ENCODE peak calls at places on chromosomes 11 and 22, in ten cellular contexts. Y is COR-L47, S is BJ, K is hepatocyte, Z is cardiac septum, D is NCI-H1436 treated with DMSO at 0.1 percent for 48 hours, G is A549, A is NCI-H187, L is cardiac muscle cell, W is foreskin fibroblast. F is an unnamed sample.

GRCh38 chr11:113184498-113184897 is 129.9 kb upstream of the TTC12 start:
- DNase-seq in Y (no peak), S (peak; percentile 67), K (peak; percentile 76), Z (no peak), D (no peak), G (peak; percentile 46), A (no peak), L (no peak), W (peak; percentile 95), F (no peak)

GRCh38 chr22:32352681-32353080 is 5.0 kb upstream of the RFPL3 start:
- DNase-seq in Y (no peak), S (no peak), K (no peak), Z (no peak), D (no peak), G (peak; percentile 4), A (no peak), L (no peak), W (no peak), F (no peak)

GRCh38 chr11:8426076-8426475 is 162.4 kb upstream of the LMO1 start:
- DNase-seq in Y (no peak), S (no peak), K (no peak), Z (no peak), D (no peak), G (no peak), A (no peak), L (no peak), W (no peak), F (no peak)

GRCh38 chr11:48036466-48036865 is 56.1 kb downstream of the PTPRJ start:
- DNase-seq in Y (no peak), S (no peak), K (no peak), Z (no peak), D (no peak), G (no peak), A (no peak), L (no peak), W (peak; percentile 57), F (no peak)

GRCh38 chr22:17912942-17913704 is 111.2 kb downstream of the MICAL3 start:
- DNase-seq in Y (no peak), S (no peak), K (no peak), Z (no peak), D (no peak), G (no peak), A (peak; percentile 23), L (peak; percentile 53), W (peak; percentile 31), F (no peak)

GRCh38 chr11:58058276-58059010 is 27.7 kb downstream of the OR6Q1 start:
- DNase-seq in Y (peak; percentile 35), S (no peak), K (no peak), Z (no peak), D (peak; percentile 3), G (no peak), A (peak; percentile 2), L (no peak), W (no peak), F (no peak)

GRCh38 chr11:123357990-123358827 is 71.9 kb upstream of the GRAMD1B start:
- DNase-seq in Y (peak; percentile 12), S (no peak), K (peak; percentile 20), Z (no peak), D (no peak), G (peak; percentile 10), A (no peak), L (peak; percentile 60), W (peak; percentile 36), F (no peak)

GRCh38 chr11:62402226-62402625 is 16.6 kb upstream of the SCGB1A1 start:
- DNase-seq in Y (no peak), S (no peak), K (no peak), Z (no peak), D (no peak), G (no peak), A (no peak), L (no peak), W (peak; percentile 35), F (no peak)

GRCh38 chr11:13776134-13776815 is 107.8 kb downstream of the FAR1 start:
- DNase-seq in Y (peak; percentile 52), S (no peak), K (no peak), Z (no peak), D (no peak), G (peak; percentile 3), A (peak; percentile 39), L (no peak), W (peak; percentile 27), F (no peak)

GRCh38 chr11:1308745-1309497 is 511 bp downstream of the TOLLIP start:
- DNase-seq in Y (no peak), S (no peak), K (no peak), Z (no peak), D (no peak), G (no peak), A (no peak), L (no peak), W (peak; percentile 60), F (no peak)

GRCh38 chr11:6268811-6269210 is 9.2 kb downstream of the CCKBR start:
- DNase-seq in Y (no peak), S (no peak), K (no peak), Z (no peak), D (no peak), G (no peak), A (no peak), L (no peak), W (no peak), F (no peak)

GRCh38 chr11:58286249-58286648 is 18.2 kb upstream of the OR10W1 start:
- DNase-seq in Y (peak; percentile 8), S (no peak), K (peak; percentile 62), Z (no peak), D (no peak), G (peak; percentile 47), A (no peak), L (peak; percentile 49), W (peak; percentile 20), F (peak; percentile 5)

GRCh38 chr11:69801513-69802335 is 17.5 kb downstream of the FGF3 start:
- DNase-seq in Y (peak; percentile 19), S (no peak), K (peak; percentile 48), Z (no peak), D (no peak), G (peak; percentile 32), A (no peak), L (peak; percentile 54), W (no peak), F (peak; percentile 79)

GRCh38 chr11:58059011-58059358 is 28.2 kb downstream of the OR6Q1 start:
- DNase-seq in Y (no peak), S (peak; percentile 22), K (peak; percentile 67), Z (no peak), D (no peak), G (no peak), A (no peak), L (peak; percentile 70), W (peak; percentile 41), F (peak; percentile 27)

GRCh38 chr11:114141863-114142590 is 82.5 kb downstream of the ZBTB16 start:
- DNase-seq in Y (no peak), S (no peak), K (no peak), Z (no peak), D (no peak), G (no peak), A (no peak), L (no peak), W (no peak), F (no peak)

GRCh38 chr22:36010090-36010489 is 18.5 kb downstream of the RBFOX2 start:
- DNase-seq in Y (no peak), S (no peak), K (peak; percentile 30), Z (no peak), D (no peak), G (no peak), A (no peak), L (peak; percentile 76), W (no peak), F (peak; percentile 19)

GRCh38 chr11:35083181-35084061 is 55.5 kb upstream of the CD44 start:
- DNase-seq in Y (no peak), S (peak; percentile 100), K (peak; percentile 60), Z (peak; percentile 77), D (no peak), G (peak; percentile 80), A (peak; percentile 62), L (no peak), W (peak; percentile 95), F (no peak)

GRCh38 chr11:3169952-3170755 is 5.0 kb upstream of the OSBPL5 start:
- DNase-seq in Y (no peak), S (no peak), K (no peak), Z (peak; percentile 69), D (no peak), G (no peak), A (no peak), L (peak; percentile 56), W (no peak), F (no peak)

GRCh38 chr11:101254037-101254436 is 124.4 kb upstream of the PGR start:
- DNase-seq in Y (no peak), S (no peak), K (no peak), Z (no peak), D (no peak), G (no peak), A (no peak), L (no peak), W (no peak), F (no peak)

GRCh38 chr22:30890689-30891442 is 77.7 kb downstream of the MORC2 start:
- DNase-seq in Y (peak; percentile 26), S (no peak), K (peak; percentile 49), Z (peak; percentile 71), D (no peak), G (peak; percentile 36), A (peak; percentile 1), L (peak; percentile 51), W (peak; percentile 51), F (peak; percentile 76)

GRCh38 chr11:80980221-80980620 is 1539.4 kb upstream of the TENM4 start:
- DNase-seq in Y (no peak), S (no peak), K (no peak), Z (no peak), D (no peak), G (peak; percentile 15), A (no peak), L (no peak), W (peak; percentile 23), F (no peak)

GRCh38 chr22:19940536-19941364 is 822 bp upstream of the COMT start:
- DNase-seq in Y (no peak), S (no peak), K (no peak), Z (no peak), D (no peak), G (no peak), A (no peak), L (no peak), W (no peak), F (no peak)

GRCh38 chr11:47289856-47290255 is 19.9 kb downstream of the MADD start:
- DNase-seq in Y (no peak), S (no peak), K (no peak), Z (peak; percentile 33), D (no peak), G (no peak), A (no peak), L (no peak), W (no peak), F (no peak)

GRCh38 chr11:125086633-125087296 is 23.7 kb downstream of the SLC37A2 start:
- DNase-seq in Y (no peak), S (no peak), K (no peak), Z (peak; percentile 71), D (no peak), G (no peak), A (no peak), L (no peak), W (no peak), F (no peak)

GRCh38 chr11:27735281-27735680 is 35.0 kb upstream of the BDNF start:
- DNase-seq in Y (no peak), S (no peak), K (no peak), Z (no peak), D (no peak), G (no peak), A (no peak), L (no peak), W (no peak), F (no peak)

GRCh38 chr22:46798366-46799057 is 36.1 kb downstream of the TBC1D22A start:
- DNase-seq in Y (peak; percentile 48), S (no peak), K (peak; percentile 90), Z (peak; percentile 85), D (no peak), G (peak; percentile 66), A (no peak), L (peak; percentile 83), W (peak; percentile 88), F (peak; percentile 81)

GRCh38 chr11:20113147-20113435 is 47.2 kb downstream of the DBX1 start:
- DNase-seq in Y (no peak), S (no peak), K (no peak), Z (no peak), D (no peak), G (no peak), A (no peak), L (no peak), W (no peak), F (no peak)

GRCh38 chr11:60798631-60799030 is 13.5 kb downstream of the MS4A10 start:
- DNase-seq in Y (no peak), S (no peak), K (no peak), Z (no peak), D (no peak), G (no peak), A (no peak), L (no peak), W (no peak), F (no peak)

F was measured in HuH-7.5.